ENCODE peak calls at places on chromosomes 11 and 22, in nine cellular contexts. B is kidney; D is AG20443; I is hepatocyte; L is activated CD8-positive, alpha-beta memory T cell treated with anti-CD3 and anti-CD28 coated beads, Interleukin-2, amount 50 U/mL, for 48 hours; S is effector memory CD8-positive, alpha-beta T cell; T is activated T-cell treated with anti-CD3 and anti-CD28 coated beads for 1 hour; N is activated CD4-positive, alpha-beta T cell treated with anti-CD3 and anti-CD28 coated beads for 4 hours; Q is activated T-helper 1 cell treated with anti-CD3 and anti-CD28 coated beads, Interleukin-12 subunit alpha, Interleukin-12 subunit beta, Interleukin-2, Interleukin-4 antibody, amounts not matched to agents 30 ng/mL and 10 ng/mL and 1 ng/mL, durations not matched to agents 14 hours and 24 hours and 36 hours. U is an unnamed sample.

GRCh38 chr22:42283288-42284229 is 13.1 kb upstream of the TCF20 start:
- DNase-seq in B (peak), D (peak), I (peak), L (peak), S (peak), T (no peak), N (peak), Q (peak), U (no peak)

GRCh38 chr11:72856551-72857342 is 42.5 kb downstream of the ATG16L2 start:
- DNase-seq in B (no peak), D (no peak), I (no peak), L (no peak), S (no peak), T (no peak), N (no peak), Q (no peak), U (no peak)

GRCh38 chr11:58923300-58923788 is 15.9 kb upstream of the GLYATL1 start:
- DNase-seq in B (no peak), D (peak), I (peak), L (no peak), S (no peak), T (no peak), N (no peak), Q (peak), U (no peak)

GRCh38 chr11:6498121-6498520 is 1.0 kb downstream of the DNHD1 start:
- DNase-seq in B (no peak), D (peak), I (no peak), L (no peak), S (no peak), T (no peak), N (no peak), Q (no peak), U (peak)

GRCh38 chr11:126631399-126631798 is 275.9 kb downstream of the ST3GAL4 start:
- DNase-seq in B (no peak), D (no peak), I (no peak), L (no peak), S (no peak), T (no peak), N (no peak), Q (no peak), U (no peak)

GRCh38 chr11:94794287-94795168 is 26.4 kb downstream of the AMOTL1 start:
- DNase-seq in B (peak), D (peak), I (no peak), L (no peak), S (no peak), T (no peak), N (no peak), Q (no peak), U (no peak)

GRCh38 chr22:32661737-32662586 is 139.5 kb upstream of the TIMP3 start:
- DNase-seq in B (no peak), D (peak), I (no peak), L (no peak), S (no peak), T (no peak), N (no peak), Q (no peak), U (no peak)

GRCh38 chr11:124441519-124441918 is 4.0 kb downstream of the OR8B8 start:
- DNase-seq in B (no peak), D (no peak), I (no peak), L (no peak), S (no peak), T (no peak), N (no peak), Q (no peak), U (no peak)

GRCh38 chr22:45064313-45065268 is 54.8 kb upstream of the PHF21B start:
- DNase-seq in B (no peak), D (peak), I (no peak), L (peak), S (no peak), T (no peak), N (peak), Q (peak), U (no peak)

GRCh38 chr22:48505891-48506290 is 1321.8 kb downstream of the BRD1 start:
- DNase-seq in B (peak), D (no peak), I (no peak), L (no peak), S (no peak), T (no peak), N (no peak), Q (no peak), U (no peak)

GRCh38 chr11:61362542-61362875 is 335 bp downstream of the TMEM138 start:
- DNase-seq in B (no peak), D (peak), I (peak), L (peak), S (peak), T (peak), N (no peak), Q (peak), U (no peak)

GRCh38 chr22:43090130-43090789 is 1.1 kb upstream of the TTLL1 start:
- DNase-seq in B (peak), D (peak), I (peak), L (peak), S (no peak), T (no peak), N (peak), Q (peak), U (peak)

GRCh38 chr22:46149493-46149997 is 781 bp upstream of the PPARA start:
- DNase-seq in B (peak), D (peak), I (peak), L (peak), S (peak), T (peak), N (peak), Q (peak), U (no peak)

GRCh38 chr22:41357191-41357590 is 24.6 kb upstream of the TEF start:
- DNase-seq in B (no peak), D (no peak), I (no peak), L (no peak), S (no peak), T (no peak), N (no peak), Q (no peak), U (no peak)

GRCh38 chr11:94638278-94638901 is 71.2 kb downstream of the PIWIL4 start:
- DNase-seq in B (no peak), D (no peak), I (no peak), L (no peak), S (no peak), T (no peak), N (no peak), Q (no peak), U (no peak)

GRCh38 chr11:130313383-130314183 is 1.1 kb downstream of the ZBTB44 start:
- DNase-seq in B (no peak), D (no peak), I (no peak), L (no peak), S (no peak), T (no peak), N (no peak), Q (no peak), U (no peak)

GRCh38 chr22:41523464-41524221 is 20.6 kb downstream of the POLR3H start:
- DNase-seq in B (peak), D (peak), I (no peak), L (no peak), S (no peak), T (no peak), N (no peak), Q (no peak), U (no peak)

GRCh38 chr11:1547467-1548098 is 24.5 kb downstream of the DUSP8 start:
- DNase-seq in B (no peak), D (no peak), I (no peak), L (no peak), S (no peak), T (no peak), N (no peak), Q (no peak), U (no peak)

GRCh38 chr11:75330279-75330678 is 21.2 kb downstream of the ARRB1 start:
- DNase-seq in B (no peak), D (no peak), I (peak), L (no peak), S (no peak), T (no peak), N (no peak), Q (no peak), U (no peak)

GRCh38 chr11:28697920-28698827 is 590.0 kb downstream of the METTL15 start:
- DNase-seq in B (no peak), D (peak), I (peak), L (peak), S (no peak), T (no peak), N (no peak), Q (no peak), U (peak)

GRCh38 chr11:32615422-32615821 is 31.8 kb downstream of the EIF3M start:
- DNase-seq in B (no peak), D (no peak), I (no peak), L (no peak), S (no peak), T (no peak), N (no peak), Q (no peak), U (no peak)

GRCh38 chr11:2208691-2209369 is 37.2 kb upstream of the TH start:
- DNase-seq in B (peak), D (no peak), I (no peak), L (no peak), S (no peak), T (no peak), N (no peak), Q (no peak), U (no peak)

GRCh38 chr11:73797457-73797856 is 9.8 kb downstream of the MRPL48 start:
- DNase-seq in B (no peak), D (no peak), I (no peak), L (no peak), S (no peak), T (no peak), N (no peak), Q (no peak), U (peak)

GRCh38 chr11:125071831-125072209 is 8.7 kb downstream of the SLC37A2 start:
- DNase-seq in B (no peak), D (no peak), I (peak), L (no peak), S (no peak), T (no peak), N (no peak), Q (no peak), U (no peak)

GRCh38 chr11:62147545-62147944 is 23.7 kb downstream of the INCENP start:
- DNase-seq in B (no peak), D (no peak), I (no peak), L (peak), S (no peak), T (no peak), N (no peak), Q (no peak), U (no peak)

GRCh38 chr11:22539851-22540376 is 85.7 kb downstream of the FANCF start:
- DNase-seq in B (no peak), D (peak), I (peak), L (no peak), S (no peak), T (no peak), N (no peak), Q (no peak), U (no peak)

GRCh38 chr22:48943567-48944432 is 883.9 kb downstream of the BRD1 start:
- DNase-seq in B (no peak), D (peak), I (peak), L (peak), S (no peak), T (no peak), N (no peak), Q (no peak), U (no peak)

GRCh38 chr22:48803171-48803992 is 1024.3 kb downstream of the BRD1 start:
- DNase-seq in B (no peak), D (no peak), I (no peak), L (no peak), S (no peak), T (no peak), N (no peak), Q (no peak), U (no peak)